ENCODE peak calls at places on chromosome X, in eight cellular contexts. One of them, this sample, is unnamed. For H3K9me3, the result is how much of the 10 kb centered on the place peaks cover.

GRCh38 chrX:119685225-119686066 is 7.5 kb downstream of the SEPTIN6 start:
- DNase-seq in pancreas: no peak
- DNase-seq in PC-3: no peak
- DNase-seq in SJSA1: no peak
- DNase-seq in right atrium auricular region: peak
- DNase-seq in K562: peak
- DNase-seq in psoas muscle: no peak
- DNase-seq in CD8-positive, alpha-beta T cell: no peak
- DNase-seq in this sample: no peak

GRCh38 chrX:133005038-133005437 is 46.6 kb upstream of the HS6ST2 start:
- DNase-seq in pancreas: no peak
- DNase-seq in right atrium auricular region: no peak
- DNase-seq in K562: peak
- DNase-seq in SJSA1: no peak
- DNase-seq in PC-3: peak
- DNase-seq in psoas muscle: no peak
- DNase-seq in CD8-positive, alpha-beta T cell: no peak
- DNase-seq in this sample: no peak

GRCh38 chrX:107272431-107272921 is 66.1 kb downstream of the DNAAF6 start:
- DNase-seq in psoas muscle: no peak
- DNase-seq in pancreas: peak
- DNase-seq in CD8-positive, alpha-beta T cell: no peak
- DNase-seq in PC-3: no peak
- DNase-seq in SJSA1: no peak
- DNase-seq in right atrium auricular region: no peak
- DNase-seq in K562: peak
- DNase-seq in this sample: no peak

GRCh38 chrX:13101439-13102139 is 57.2 kb upstream of the FAM9C start:
- DNase-seq in right atrium auricular region: peak
- DNase-seq in psoas muscle: peak
- DNase-seq in pancreas: peak
- DNase-seq in PC-3: peak
- DNase-seq in SJSA1: peak
- DNase-seq in K562: peak
- DNase-seq in CD8-positive, alpha-beta T cell: peak
- DNase-seq in this sample: peak

GRCh38 chrX:139642241-139642927 is 65.6 kb downstream of the MCF2 start:
- DNase-seq in psoas muscle: no peak
- DNase-seq in SJSA1: no peak
- DNase-seq in PC-3: no peak
- DNase-seq in K562: no peak
- DNase-seq in right atrium auricular region: no peak
- DNase-seq in CD8-positive, alpha-beta T cell: no peak
- DNase-seq in pancreas: no peak
- DNase-seq in this sample: no peak

GRCh38 chrX:10011991-10012390 is 44.8 kb downstream of the CLDN34 start:
- DNase-seq in pancreas: no peak
- DNase-seq in right atrium auricular region: no peak
- DNase-seq in SJSA1: no peak
- DNase-seq in CD8-positive, alpha-beta T cell: no peak
- DNase-seq in psoas muscle: no peak
- DNase-seq in PC-3: no peak
- DNase-seq in K562: no peak
- DNase-seq in this sample: no peak

GRCh38 chrX:70979136-70979762 is 48.4 kb upstream of the SLC7A3 start:
- DNase-seq in K562: peak
- DNase-seq in PC-3: peak
- DNase-seq in psoas muscle: no peak
- DNase-seq in right atrium auricular region: no peak
- DNase-seq in SJSA1: no peak
- DNase-seq in pancreas: no peak
- DNase-seq in CD8-positive, alpha-beta T cell: no peak
- DNase-seq in this sample: no peak

GRCh38 chrX:76183289-76184057 is 10.6 kb downstream of the PBDC1 start:
- DNase-seq in K562: no peak
- DNase-seq in SJSA1: no peak
- DNase-seq in psoas muscle: no peak
- DNase-seq in pancreas: no peak
- DNase-seq in CD8-positive, alpha-beta T cell: no peak
- DNase-seq in right atrium auricular region: no peak
- DNase-seq in PC-3: peak
- DNase-seq in this sample: no peak

GRCh38 chrX:93538575-93538974 is 134.8 kb downstream of the NAP1L3 start:
- DNase-seq in right atrium auricular region: no peak
- DNase-seq in SJSA1: no peak
- DNase-seq in PC-3: peak
- DNase-seq in K562: peak
- DNase-seq in psoas muscle: no peak
- DNase-seq in CD8-positive, alpha-beta T cell: no peak
- DNase-seq in pancreas: no peak
- DNase-seq in this sample: no peak

GRCh38 chrX:37785569-37785968 is 5.7 kb downstream of the CYBB start:
- DNase-seq in CD8-positive, alpha-beta T cell: no peak
- DNase-seq in right atrium auricular region: no peak
- DNase-seq in SJSA1: no peak
- DNase-seq in PC-3: peak
- DNase-seq in K562: no peak
- DNase-seq in pancreas: no peak
- DNase-seq in psoas muscle: no peak
- DNase-seq in this sample: no peak

GRCh38 chrX:70087857-70088256 is 25.6 kb downstream of the OTUD6A start:
- DNase-seq in CD8-positive, alpha-beta T cell: no peak
- DNase-seq in SJSA1: no peak
- DNase-seq in right atrium auricular region: no peak
- DNase-seq in PC-3: peak
- DNase-seq in K562: no peak
- DNase-seq in psoas muscle: no peak
- DNase-seq in pancreas: no peak
- DNase-seq in this sample: no peak

GRCh38 chrX:138710311-138710791 is 1.2 kb downstream of the FGF13 start:
- DNase-seq in K562: no peak
- DNase-seq in right atrium auricular region: no peak
- DNase-seq in SJSA1: no peak
- DNase-seq in PC-3: no peak
- DNase-seq in pancreas: no peak
- DNase-seq in CD8-positive, alpha-beta T cell: no peak
- DNase-seq in psoas muscle: peak
- DNase-seq in this sample: no peak

GRCh38 chrX:34521563-34521962 is 135.5 kb downstream of the TMEM47 start:
- DNase-seq in K562: no peak
- DNase-seq in pancreas: no peak
- DNase-seq in PC-3: peak
- DNase-seq in CD8-positive, alpha-beta T cell: no peak
- DNase-seq in right atrium auricular region: no peak
- DNase-seq in psoas muscle: no peak
- DNase-seq in SJSA1: no peak
- DNase-seq in this sample: no peak

GRCh38 chrX:112053169-112053568 is 29.4 kb downstream of the TRPC5 start:
- DNase-seq in psoas muscle: no peak
- DNase-seq in CD8-positive, alpha-beta T cell: no peak
- DNase-seq in PC-3: no peak
- DNase-seq in SJSA1: no peak
- DNase-seq in K562: no peak
- DNase-seq in pancreas: no peak
- DNase-seq in right atrium auricular region: no peak
- DNase-seq in this sample: no peak

GRCh38 chrX:155313766-155314165 is 20.6 kb downstream of the CLIC2 start:
- DNase-seq in K562: no peak
- DNase-seq in CD8-positive, alpha-beta T cell: no peak
- DNase-seq in SJSA1: no peak
- DNase-seq in right atrium auricular region: no peak
- DNase-seq in PC-3: peak
- DNase-seq in psoas muscle: no peak
- DNase-seq in pancreas: no peak
- DNase-seq in this sample: no peak

GRCh38 chrX:2645563-2645962 is 45.5 kb upstream of the CD99 start:
- DNase-seq in psoas muscle: no peak
- DNase-seq in PC-3: no peak
- DNase-seq in CD8-positive, alpha-beta T cell: no peak
- DNase-seq in right atrium auricular region: no peak
- DNase-seq in SJSA1: no peak
- DNase-seq in K562: no peak
- DNase-seq in pancreas: no peak
- DNase-seq in this sample: no peak

GRCh38 chrX:106692425-106693075 is 34.0 kb upstream of the RNF128 start:
- DNase-seq in K562: no peak
- DNase-seq in psoas muscle: no peak
- DNase-seq in pancreas: no peak
- DNase-seq in right atrium auricular region: no peak
- DNase-seq in SJSA1: no peak
- DNase-seq in PC-3: no peak
- DNase-seq in CD8-positive, alpha-beta T cell: no peak
- DNase-seq in this sample: no peak

GRCh38 chrX:88863726-88864125 is 116.7 kb downstream of the CPXCR1 start:
- DNase-seq in psoas muscle: no peak
- DNase-seq in pancreas: no peak
- DNase-seq in CD8-positive, alpha-beta T cell: no peak
- DNase-seq in SJSA1: no peak
- DNase-seq in PC-3: no peak
- DNase-seq in right atrium auricular region: no peak
- DNase-seq in K562: no peak
- DNase-seq in this sample: no peak

GRCh38 chrX:40100141-40100536 is 2.4 kb upstream of the BCOR start:
- DNase-seq in pancreas: no peak
- DNase-seq in PC-3: peak
- DNase-seq in K562: no peak
- DNase-seq in CD8-positive, alpha-beta T cell: no peak
- DNase-seq in psoas muscle: no peak
- DNase-seq in right atrium auricular region: no peak
- DNase-seq in SJSA1: no peak
- DNase-seq in this sample: no peak

GRCh38 chrX:40099046-40099968 is 1.5 kb upstream of the BCOR start:
- DNase-seq in SJSA1: peak
- DNase-seq in psoas muscle: peak
- DNase-seq in K562: peak
- DNase-seq in CD8-positive, alpha-beta T cell: peak
- DNase-seq in pancreas: no peak
- DNase-seq in PC-3: no peak
- DNase-seq in right atrium auricular region: no peak
- DNase-seq in this sample: no peak

GRCh38 chrX:40102393-40103381 is 4.9 kb upstream of the BCOR start:
- DNase-seq in pancreas: no peak
- DNase-seq in psoas muscle: no peak
- DNase-seq in SJSA1: no peak
- DNase-seq in right atrium auricular region: no peak
- DNase-seq in K562: no peak
- DNase-seq in CD8-positive, alpha-beta T cell: no peak
- DNase-seq in PC-3: no peak
- DNase-seq in this sample: no peak

GRCh38 chrX:40100537-40101429 is 3.0 kb upstream of the BCOR start:
- DNase-seq in right atrium auricular region: no peak
- DNase-seq in CD8-positive, alpha-beta T cell: no peak
- DNase-seq in SJSA1: no peak
- DNase-seq in pancreas: no peak
- DNase-seq in psoas muscle: no peak
- DNase-seq in K562: no peak
- DNase-seq in PC-3: no peak
- DNase-seq in this sample: no peak

DNA sequence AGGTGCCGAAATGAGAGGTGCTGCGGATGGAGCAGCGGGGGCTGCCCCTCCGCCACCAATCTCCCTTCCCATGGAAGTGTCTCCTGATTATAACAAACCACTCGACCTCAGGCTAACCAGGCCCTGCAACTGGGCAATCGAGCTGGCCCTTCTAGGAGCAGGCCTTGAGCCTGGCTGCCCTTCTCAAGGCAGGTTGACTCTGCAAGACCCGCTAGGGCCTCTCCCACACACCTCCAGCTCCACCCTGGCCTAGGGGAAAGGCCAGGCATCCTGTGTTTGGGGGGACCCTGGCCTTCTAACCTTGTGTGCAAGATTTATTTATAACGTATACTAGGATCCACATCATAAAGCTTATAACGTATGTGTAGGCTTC is 3.7 kb upstream of the BCOR start:
- DNase-seq in right atrium auricular region: no peak
- DNase-seq in SJSA1: no peak
- DNase-seq in K562: no peak
- DNase-seq in psoas muscle: no peak
- DNase-seq in pancreas: no peak
- DNase-seq in PC-3: no peak
- DNase-seq in CD8-positive, alpha-beta T cell: no peak
- DNase-seq in this sample: no peak
- H3K9me3 ChIP-seq in right atrium auricular region: under half
- H3K9me3 ChIP-seq in SJSA1: under half
- H3K9me3 ChIP-seq in K562: under half
- H3K9me3 ChIP-seq in psoas muscle: under half
- H3K9me3 ChIP-seq in pancreas: under half
- H3K9me3 ChIP-seq in PC-3: under half
- H3K9me3 ChIP-seq in CD8-positive, alpha-beta T cell: under half
- H3K9me3 ChIP-seq in this sample: under half

GRCh38 chrX:72532371-72532770 is 40.3 kb downstream of the HDAC8 start:
- DNase-seq in SJSA1: no peak
- DNase-seq in right atrium auricular region: no peak
- DNase-seq in PC-3: no peak
- DNase-seq in K562: no peak
- DNase-seq in psoas muscle: no peak
- DNase-seq in pancreas: no peak
- DNase-seq in CD8-positive, alpha-beta T cell: no peak
- DNase-seq in this sample: no peak

GRCh38 chrX:72526534-72527508 is 45.8 kb downstream of the HDAC8 start:
- DNase-seq in CD8-positive, alpha-beta T cell: no peak
- DNase-seq in pancreas: no peak
- DNase-seq in PC-3: no peak
- DNase-seq in psoas muscle: no peak
- DNase-seq in K562: peak
- DNase-seq in right atrium auricular region: no peak
- DNase-seq in SJSA1: no peak
- DNase-seq in this sample: no peak
- H3K9me3 ChIP-seq in CD8-positive, alpha-beta T cell: under half
- H3K9me3 ChIP-seq in pancreas: under half
- H3K9me3 ChIP-seq in PC-3: under half
- H3K9me3 ChIP-seq in psoas muscle: under half
- H3K9me3 ChIP-seq in K562: under half
- H3K9me3 ChIP-seq in right atrium auricular region: under half
- H3K9me3 ChIP-seq in SJSA1: under half
- H3K9me3 ChIP-seq in this sample: under half

GRCh38 chrX:65513610-65514009 is 21.0 kb downstream of the LAS1L start:
- DNase-seq in psoas muscle: no peak
- DNase-seq in CD8-positive, alpha-beta T cell: no peak
- DNase-seq in PC-3: no peak
- DNase-seq in SJSA1: no peak
- DNase-seq in pancreas: no peak
- DNase-seq in right atrium auricular region: no peak
- DNase-seq in K562: no peak
- DNase-seq in this sample: no peak
- H3K9me3 ChIP-seq in psoas muscle: under half
- H3K9me3 ChIP-seq in CD8-positive, alpha-beta T cell: under half
- H3K9me3 ChIP-seq in PC-3: under half
- H3K9me3 ChIP-seq in SJSA1: under half
- H3K9me3 ChIP-seq in pancreas: under half
- H3K9me3 ChIP-seq in right atrium auricular region: under half
- H3K9me3 ChIP-seq in K562: under half
- H3K9me3 ChIP-seq in this sample: under half

DNA sequence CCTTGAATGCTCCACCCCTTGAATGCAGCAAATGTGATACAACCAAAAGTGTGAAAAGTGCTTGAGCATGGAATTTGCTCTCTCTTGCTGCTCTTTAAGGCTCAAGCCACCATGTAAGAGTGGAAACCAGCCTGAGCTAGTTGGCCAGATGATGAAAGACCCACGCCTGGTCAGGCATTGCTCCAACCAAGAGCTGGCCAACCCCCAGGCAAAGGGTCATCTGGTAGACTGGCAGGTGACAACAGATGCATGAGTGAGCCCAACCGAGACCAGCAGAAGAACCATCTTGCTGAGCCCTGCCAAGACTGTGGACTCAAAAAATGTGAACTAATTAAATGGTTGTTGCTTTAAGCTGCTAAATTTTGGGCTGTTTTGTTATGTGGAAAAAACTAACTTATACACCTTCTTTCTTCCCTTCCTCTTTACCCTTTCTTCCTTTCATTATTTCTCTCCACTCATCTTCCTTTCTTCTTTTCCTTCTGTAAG is 32.7 kb downstream of the ADGRG2 start:
- DNase-seq in right atrium auricular region: no peak
- DNase-seq in SJSA1: no peak
- DNase-seq in CD8-positive, alpha-beta T cell: no peak
- DNase-seq in PC-3: no peak
- DNase-seq in K562: no peak
- DNase-seq in pancreas: no peak
- DNase-seq in psoas muscle: no peak
- DNase-seq in this sample: no peak
- H3K9me3 ChIP-seq in right atrium auricular region: under half
- H3K9me3 ChIP-seq in SJSA1: under half
- H3K9me3 ChIP-seq in CD8-positive, alpha-beta T cell: under half
- H3K9me3 ChIP-seq in PC-3: under half
- H3K9me3 ChIP-seq in K562: under half
- H3K9me3 ChIP-seq in pancreas: under half
- H3K9me3 ChIP-seq in psoas muscle: under half
- H3K9me3 ChIP-seq in this sample: under half